ENCODE peak calls at places on chromosomes 2 and 18, in five cellular contexts. One of them, this sample, is unnamed.

GRCh38 chr2:84888401-84889276 is 7.8 kb upstream of the TRABD2A start:
- DNase-seq in endothelial cell: no peak
- DNase-seq in colonic mucosa: peak; percentile 42
- DNase-seq in GM12864: peak; percentile 72
- DNase-seq in B cell: peak; percentile 64
- DNase-seq in this sample: no peak

GRCh38 chr2:241180495-241180894 is 8.0 kb upstream of the ANO7 start:
- DNase-seq in GM12864: no peak
- DNase-seq in endothelial cell: no peak
- DNase-seq in colonic mucosa: no peak
- DNase-seq in B cell: no peak
- DNase-seq in this sample: no peak

GRCh38 chr2:46748121-46748520 is 167.5 kb downstream of the MCFD2 start:
- DNase-seq in B cell: no peak
- DNase-seq in colonic mucosa: no peak
- DNase-seq in endothelial cell: no peak
- DNase-seq in GM12864: no peak
- DNase-seq in this sample: no peak

GRCh38 chr2:36516136-36516870 is 81.7 kb downstream of the FEZ2 start:
- DNase-seq in colonic mucosa: no peak
- DNase-seq in GM12864: no peak
- DNase-seq in B cell: no peak
- DNase-seq in endothelial cell: no peak
- DNase-seq in this sample: no peak

GRCh38 chr2:179263015-179263414 is 1.6 kb downstream of the SESTD1 start:
- DNase-seq in B cell: no peak
- DNase-seq in GM12864: no peak
- DNase-seq in endothelial cell: no peak
- DNase-seq in colonic mucosa: no peak
- DNase-seq in this sample: no peak

GRCh38 chr2:173427887-173428683 is 73.4 kb downstream of the CDCA7 start:
- DNase-seq in colonic mucosa: no peak
- DNase-seq in GM12864: no peak
- DNase-seq in endothelial cell: no peak
- DNase-seq in B cell: no peak
- DNase-seq in this sample: no peak

GRCh38 chr2:98346259-98347236 is at the start of gene CNGA3:
- DNase-seq in endothelial cell: peak; percentile 74
- DNase-seq in B cell: peak; percentile 63
- DNase-seq in GM12864: no peak
- DNase-seq in colonic mucosa: no peak
- DNase-seq in this sample: peak; percentile 64

GRCh38 chr2:38263293-38263692 is 113.8 kb downstream of the ATL2 start:
- DNase-seq in endothelial cell: no peak
- DNase-seq in B cell: no peak
- DNase-seq in colonic mucosa: no peak
- DNase-seq in GM12864: no peak
- DNase-seq in this sample: no peak

GRCh38 chr18:36688020-36688965 is 140.5 kb downstream of the TPGS2 start:
- DNase-seq in GM12864: no peak
- DNase-seq in B cell: peak; percentile 35
- DNase-seq in colonic mucosa: peak; percentile 75
- DNase-seq in endothelial cell: peak; percentile 78
- DNase-seq in this sample: peak; percentile 64

GRCh38 chr2:188085421-188085820 is 206.3 kb upstream of the GULP1 start:
- DNase-seq in GM12864: no peak
- DNase-seq in colonic mucosa: no peak
- DNase-seq in endothelial cell: no peak
- DNase-seq in B cell: no peak
- DNase-seq in this sample: no peak

GRCh38 chr2:68098398-68098797 is 35.6 kb upstream of the C1D start:
- DNase-seq in endothelial cell: no peak
- DNase-seq in B cell: no peak
- DNase-seq in GM12864: no peak
- DNase-seq in colonic mucosa: no peak
- DNase-seq in this sample: no peak

GRCh38 chr2:3517948-3518495 is 1.3 kb downstream of the ADI1 start:
- DNase-seq in B cell: no peak
- DNase-seq in endothelial cell: no peak
- DNase-seq in GM12864: peak; percentile 31
- DNase-seq in colonic mucosa: no peak
- DNase-seq in this sample: no peak

GRCh38 chr2:3520591-3520990 is 1.3 kb upstream of the ADI1 start:
- DNase-seq in B cell: no peak
- DNase-seq in colonic mucosa: no peak
- DNase-seq in GM12864: no peak
- DNase-seq in endothelial cell: no peak
- DNase-seq in this sample: no peak

GRCh38 chr2:3516831-3517230 is 2.5 kb downstream of the ADI1 start:
- DNase-seq in B cell: no peak
- DNase-seq in GM12864: no peak
- DNase-seq in colonic mucosa: no peak
- DNase-seq in endothelial cell: no peak
- DNase-seq in this sample: no peak

GRCh38 chr2:3518496-3519254 is 656 bp downstream of the ADI1 start:
- DNase-seq in endothelial cell: peak; percentile 99
- DNase-seq in B cell: peak; percentile 100
- DNase-seq in colonic mucosa: peak; percentile 95
- DNase-seq in GM12864: peak; percentile 88
- DNase-seq in this sample: peak; percentile 98

GRCh38 chr2:3519255-3520190 is at the start of gene ADI1:
- DNase-seq in colonic mucosa: peak; percentile 89
- DNase-seq in B cell: peak; percentile 83
- DNase-seq in GM12864: peak; percentile 39
- DNase-seq in endothelial cell: peak; percentile 73
- DNase-seq in this sample: peak; percentile 59
- TF ChIP-seq CTCF in colonic mucosa: no peak
- TF ChIP-seq CTCF in B cell: no peak
- TF ChIP-seq CTCF in GM12864: no peak
- TF ChIP-seq CTCF in endothelial cell: no peak
- TF ChIP-seq CTCF in this sample: no peak

GRCh38 chr2:168157070-168157469 is 90.3 kb downstream of the STK39 start:
- DNase-seq in B cell: no peak
- DNase-seq in GM12864: no peak
- DNase-seq in endothelial cell: no peak
- DNase-seq in colonic mucosa: no peak
- DNase-seq in this sample: no peak

GRCh38 chr2:168159754-168160585 is 87.4 kb downstream of the STK39 start:
- DNase-seq in endothelial cell: no peak
- DNase-seq in GM12864: no peak
- DNase-seq in B cell: no peak
- DNase-seq in colonic mucosa: no peak
- DNase-seq in this sample: no peak

GRCh38 chr2:168156661-168157060 is 90.7 kb downstream of the STK39 start:
- DNase-seq in colonic mucosa: peak; percentile 43
- DNase-seq in GM12864: no peak
- DNase-seq in B cell: no peak
- DNase-seq in endothelial cell: no peak
- DNase-seq in this sample: no peak

GRCh38 chr2:168157926-168158325 is 89.5 kb downstream of the STK39 start:
- DNase-seq in GM12864: no peak
- DNase-seq in colonic mucosa: no peak
- DNase-seq in endothelial cell: no peak
- DNase-seq in B cell: no peak
- DNase-seq in this sample: no peak

GRCh38 chr2:168160897-168161296 is 86.5 kb downstream of the STK39 start:
- DNase-seq in endothelial cell: peak; percentile 6
- DNase-seq in GM12864: no peak
- DNase-seq in B cell: no peak
- DNase-seq in colonic mucosa: no peak
- DNase-seq in this sample: no peak
- TF ChIP-seq CTCF in endothelial cell: peak; percentile 56
- TF ChIP-seq CTCF in GM12864: peak; percentile 47
- TF ChIP-seq CTCF in B cell: peak; percentile 24
- TF ChIP-seq CTCF in colonic mucosa: no peak
- TF ChIP-seq CTCF in this sample: peak; percentile 25

DNA sequence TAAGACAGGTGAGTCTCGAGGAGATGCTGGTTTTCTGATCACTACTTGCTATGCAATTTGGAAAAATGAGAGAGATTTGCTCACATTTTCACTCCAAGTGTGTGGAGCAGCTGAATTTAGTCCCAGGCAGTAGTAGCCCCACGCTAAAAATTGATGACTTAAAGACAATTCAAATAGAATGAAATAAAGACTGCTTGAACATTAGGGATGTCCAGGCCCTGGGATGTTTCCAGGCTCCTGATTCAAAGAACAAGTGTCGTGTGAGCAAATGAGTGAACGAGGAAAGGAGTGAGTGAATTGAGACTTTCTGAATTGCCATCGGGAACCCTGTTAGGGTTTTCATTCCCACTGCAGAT is 37.3 kb upstream of the MRPL19 start:
- DNase-seq in B cell: no peak
- DNase-seq in colonic mucosa: no peak
- DNase-seq in GM12864: no peak
- DNase-seq in endothelial cell: no peak
- DNase-seq in this sample: no peak
- TF ChIP-seq CTCF in B cell: peak; percentile 28
- TF ChIP-seq CTCF in colonic mucosa: peak; percentile 0
- TF ChIP-seq CTCF in GM12864: no peak
- TF ChIP-seq CTCF in endothelial cell: peak; percentile 10
- TF ChIP-seq CTCF in this sample: no peak

GRCh38 chr2:134490535-134490934 is 228.3 kb downstream of the TMEM163 start:
- DNase-seq in B cell: no peak
- DNase-seq in colonic mucosa: no peak
- DNase-seq in endothelial cell: no peak
- DNase-seq in GM12864: no peak
- DNase-seq in this sample: no peak

GRCh38 chr2:134491022-134491421 is 227.8 kb downstream of the TMEM163 start:
- DNase-seq in B cell: no peak
- DNase-seq in GM12864: no peak
- DNase-seq in endothelial cell: no peak
- DNase-seq in colonic mucosa: no peak
- DNase-seq in this sample: no peak

GRCh38 chr2:134493797-134494196 is 225.0 kb downstream of the TMEM163 start:
- DNase-seq in B cell: no peak
- DNase-seq in endothelial cell: no peak
- DNase-seq in GM12864: no peak
- DNase-seq in colonic mucosa: no peak
- DNase-seq in this sample: no peak

GRCh38 chr2:134489732-134490384 is 228.9 kb downstream of the TMEM163 start:
- DNase-seq in GM12864: no peak
- DNase-seq in colonic mucosa: no peak
- DNase-seq in B cell: no peak
- DNase-seq in endothelial cell: no peak
- DNase-seq in this sample: no peak

DNA sequence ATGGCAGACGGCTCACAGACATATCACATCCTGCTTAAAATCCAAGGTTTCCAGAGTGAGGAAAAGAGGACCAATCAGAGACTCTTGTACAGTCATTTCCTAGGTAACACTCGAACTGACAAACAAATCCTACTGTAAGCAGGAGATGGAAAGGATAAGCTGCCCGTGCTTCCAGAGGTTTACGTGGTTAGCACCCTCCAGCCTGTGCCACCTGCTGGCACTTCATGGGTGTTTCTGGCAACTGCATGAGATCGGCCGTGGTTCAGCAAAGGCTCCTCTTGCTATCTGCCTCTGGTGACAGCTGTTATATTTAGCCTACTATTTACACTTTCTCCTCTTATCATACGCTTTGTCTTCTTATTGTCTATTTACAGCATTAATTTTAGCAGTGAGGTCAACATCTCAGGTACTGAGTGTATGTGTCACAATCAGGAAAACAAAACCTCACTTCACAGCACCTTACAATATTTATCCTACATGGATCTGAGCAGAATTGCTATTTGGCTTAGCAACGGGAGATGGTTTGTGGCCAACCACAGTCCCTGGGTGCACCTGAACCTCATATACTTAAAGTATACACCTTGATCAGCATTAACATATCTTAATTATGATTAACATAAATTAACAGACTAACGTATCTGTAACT is 226.9 kb downstream of the TMEM163 start:
- DNase-seq in endothelial cell: no peak
- DNase-seq in colonic mucosa: no peak
- DNase-seq in GM12864: no peak
- DNase-seq in B cell: no peak
- DNase-seq in this sample: no peak
- TF ChIP-seq CTCF in endothelial cell: no peak
- TF ChIP-seq CTCF in colonic mucosa: peak; percentile 14
- TF ChIP-seq CTCF in GM12864: no peak
- TF ChIP-seq CTCF in B cell: no peak
- TF ChIP-seq CTCF in this sample: peak; percentile 25

GRCh38 chr2:20925265-20925889 is 102.5 kb upstream of the LDAH start:
- DNase-seq in B cell: no peak
- DNase-seq in colonic mucosa: no peak
- DNase-seq in endothelial cell: peak; percentile 53
- DNase-seq in GM12864: no peak
- DNase-seq in this sample: peak; percentile 60
- TF ChIP-seq CTCF in B cell: no peak
- TF ChIP-seq CTCF in colonic mucosa: no peak
- TF ChIP-seq CTCF in endothelial cell: no peak
- TF ChIP-seq CTCF in GM12864: no peak
- TF ChIP-seq CTCF in this sample: no peak

GRCh38 chr2:44510246-44510645 is 148.5 kb downstream of the CAMKMT start:
- DNase-seq in colonic mucosa: no peak
- DNase-seq in endothelial cell: no peak
- DNase-seq in B cell: no peak
- DNase-seq in GM12864: no peak
- DNase-seq in this sample: no peak

DNA sequence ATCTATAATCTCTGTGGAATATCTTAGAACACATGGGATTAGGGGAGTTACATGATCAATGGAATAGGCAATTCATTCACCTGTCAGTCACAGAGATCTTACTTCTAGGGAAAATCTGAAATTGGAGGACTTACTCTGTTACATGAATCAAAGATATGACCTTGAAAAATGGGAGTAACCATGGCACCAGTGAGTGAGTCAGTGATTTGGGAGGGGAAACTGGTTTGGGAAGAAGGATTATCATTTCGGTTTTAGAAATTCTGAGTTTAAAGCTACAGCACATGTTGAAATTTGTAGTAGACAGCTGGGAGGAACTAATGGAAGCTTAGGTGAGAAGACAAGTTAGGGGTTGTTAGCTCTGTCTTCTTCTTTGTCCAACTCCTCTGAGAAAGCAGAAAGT is 153.7 kb downstream of the CAMKMT start:
- DNase-seq in colonic mucosa: no peak
- DNase-seq in endothelial cell: no peak
- DNase-seq in GM12864: no peak
- DNase-seq in B cell: no peak
- DNase-seq in this sample: no peak
- TF ChIP-seq CTCF in colonic mucosa: no peak
- TF ChIP-seq CTCF in endothelial cell: no peak
- TF ChIP-seq CTCF in GM12864: no peak
- TF ChIP-seq CTCF in B cell: no peak
- TF ChIP-seq CTCF in this sample: no peak